ENCODE peak calls at places on chromosomes 16 and 17, in ten cellular contexts. V is hepatocyte, W is PC-9, S is PC-3, U is GM23338, Q is HCT116, N is GM23248, B is Karpas-422, E is OCI-LY7, O is SK-N-SH. J is an unnamed sample.
A peak's percentile ranks its signal among the peaks of the same experiment; 100 is the strongest.

GRCh38 chr16:1776991-1777374 is 4.0 kb upstream of the MRPS34 start:
- DNase-seq in V (no peak), W (no peak), S (no peak), U (no peak), Q (no peak), N (no peak), B (no peak), E (no peak), O (no peak), J (no peak)

GRCh38 chr16:86343111-86343642 is 167.2 kb upstream of the FOXF1 start:
- DNase-seq in V (peak; percentile 82), W (no peak), S (no peak), U (no peak), Q (no peak), N (peak; percentile 85), B (no peak), E (no peak), O (peak; percentile 45), J (no peak)

GRCh38 chr17:40551874-40552768 is 13.2 kb downstream of the CCR7 start:
- DNase-seq in V (no peak), W (no peak), S (peak; percentile 45), U (no peak), Q (no peak), N (peak; percentile 98), B (no peak), E (no peak), O (no peak), J (no peak)

GRCh38 chr16:67184453-67185002 is 765 bp upstream of the MATCAP1 start:
- DNase-seq in V (peak; percentile 73), W (no peak), S (no peak), U (no peak), Q (no peak), N (no peak), B (peak; percentile 68), E (no peak), O (peak; percentile 76), J (peak; percentile 36)

GRCh38 chr16:74759564-74759963 is 15.1 kb downstream of the FA2H start:
- DNase-seq in V (no peak), W (no peak), S (no peak), U (no peak), Q (no peak), N (no peak), B (no peak), E (no peak), O (no peak), J (no peak)

GRCh38 chr16:56389554-56389953 is 35.8 kb downstream of the AMFR start:
- DNase-seq in V (no peak), W (no peak), S (peak; percentile 46), U (no peak), Q (no peak), N (peak; percentile 99), B (no peak), E (no peak), O (no peak), J (no peak)

GRCh38 chr16:81836279-81837054 is 57.4 kb downstream of the PLCG2 start:
- DNase-seq in V (no peak), W (no peak), S (no peak), U (no peak), Q (peak; percentile 59), N (no peak), B (peak; percentile 92), E (peak; percentile 92), O (no peak), J (peak; percentile 51)

GRCh38 chr16:59634951-59635350 is 900.8 kb upstream of the GOT2 start:
- DNase-seq in V (no peak), W (no peak), S (no peak), U (no peak), Q (no peak), N (no peak), B (no peak), E (no peak), O (no peak), J (no peak)

GRCh38 chr17:45228985-45229517 is 7.4 kb downstream of the FMNL1 start:
- DNase-seq in V (peak; percentile 79), W (peak; percentile 68), S (peak; percentile 77), U (peak; percentile 64), Q (no peak), N (peak; percentile 96), B (peak; percentile 58), E (peak; percentile 67), O (no peak), J (peak; percentile 83)

GRCh38 chr17:72555052-72555451 is 434.2 kb downstream of the SOX9 start:
- DNase-seq in V (no peak), W (no peak), S (peak; percentile 40), U (no peak), Q (no peak), N (no peak), B (no peak), E (no peak), O (no peak), J (no peak)

GRCh38 chr17:34706029-34706428 is 126.6 kb downstream of the TMEM132E start:
- DNase-seq in V (peak; percentile 56), W (peak; percentile 13), S (peak; percentile 16), U (peak; percentile 74), Q (no peak), N (peak; percentile 51), B (peak; percentile 75), E (peak; percentile 10), O (no peak), J (peak; percentile 37)

GRCh38 chr17:76529643-76530488 is 7.6 kb downstream of the CYGB start:
- DNase-seq in V (peak; percentile 81), W (peak; percentile 57), S (no peak), U (no peak), Q (no peak), N (peak; percentile 81), B (no peak), E (peak; percentile 39), O (peak; percentile 92), J (no peak)

GRCh38 chr16:27759301-27759871 is 209.4 kb downstream of the KATNIP start:
- DNase-seq in V (no peak), W (no peak), S (peak; percentile 67), U (no peak), Q (no peak), N (peak; percentile 72), B (no peak), E (no peak), O (no peak), J (no peak)

DNA sequence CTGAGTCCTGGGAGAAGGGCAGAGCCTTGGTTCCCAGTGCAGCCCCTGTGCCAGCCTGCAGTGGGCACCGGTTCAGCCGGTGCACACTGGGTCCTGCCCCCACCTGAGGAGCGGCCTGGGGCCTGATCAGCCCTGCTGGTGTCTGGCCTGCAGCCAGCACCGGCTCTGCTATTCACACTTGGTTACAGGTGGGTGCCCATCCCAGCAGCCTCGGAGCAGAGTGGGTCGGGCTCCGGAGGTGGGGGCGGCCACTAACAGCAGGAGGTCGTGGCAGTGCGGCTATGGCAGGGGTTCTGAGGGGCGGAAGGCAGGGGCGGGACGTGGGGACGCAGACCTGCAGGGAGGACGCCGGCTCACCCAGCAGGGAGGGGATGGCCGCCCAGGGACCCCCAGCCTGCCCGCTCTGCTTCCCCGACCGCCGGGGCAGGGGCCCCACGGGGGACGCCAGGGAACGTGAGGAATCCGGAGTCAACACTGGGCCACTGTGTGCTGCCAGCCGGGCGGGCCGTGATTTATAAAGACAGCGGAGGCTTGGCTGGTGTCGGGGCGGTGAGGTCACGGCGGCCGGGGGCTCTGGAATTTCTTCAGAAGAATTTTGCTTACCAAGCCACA is 20.3 kb downstream of the METRNL start:
- DNase-seq in V (peak; percentile 75), W (peak; percentile 62), S (no peak), U (no peak), Q (no peak), N (peak; percentile 80), B (no peak), E (no peak), O (peak; percentile 70), J (no peak)
- H3K9me2 ChIP-seq in V (no peaks in the 10 kb centered on the region), W (no peaks in the 10 kb centered on the region), S (no peaks in the 10 kb centered on the region), U (no peaks in the 10 kb centered on the region), Q (no peaks in the 10 kb centered on the region), N (no peaks in the 10 kb centered on the region), B (no peaks in the 10 kb centered on the region), E (no peaks in the 10 kb centered on the region), O (no peaks in the 10 kb centered on the region), J (no peaks in the 10 kb centered on the region)

GRCh38 chr17:68141050-68141449 is 105.5 kb downstream of the KPNA2 start:
- DNase-seq in V (no peak), W (no peak), S (peak; percentile 59), U (no peak), Q (no peak), N (peak; percentile 46), B (no peak), E (no peak), O (no peak), J (no peak)
- H3K9me2 ChIP-seq in V (no peaks in the 10 kb centered on the region), W (no peaks in the 10 kb centered on the region), S (no peaks in the 10 kb centered on the region), U (no peaks in the 10 kb centered on the region), Q (no peaks in the 10 kb centered on the region), N (no peaks in the 10 kb centered on the region), B (no peaks in the 10 kb centered on the region), E (no peaks in the 10 kb centered on the region), O (no peaks in the 10 kb centered on the region), J (no peaks in the 10 kb centered on the region)

GRCh38 chr16:13426279-13426678 is 493.7 kb upstream of the ERCC4 start:
- DNase-seq in V (no peak), W (no peak), S (no peak), U (peak; percentile 78), Q (no peak), N (no peak), B (peak; percentile 51), E (peak; percentile 19), O (no peak), J (no peak)

GRCh38 chr16:13425840-13426239 is 494.1 kb upstream of the ERCC4 start:
- DNase-seq in V (no peak), W (no peak), S (no peak), U (no peak), Q (no peak), N (no peak), B (no peak), E (peak; percentile 20), O (no peak), J (no peak)

GRCh38 chr16:13427943-13428342 is 492.0 kb upstream of the ERCC4 start:
- DNase-seq in V (no peak), W (no peak), S (no peak), U (no peak), Q (no peak), N (no peak), B (no peak), E (no peak), O (no peak), J (no peak)

GRCh38 chr16:13426736-13427135 is 493.2 kb upstream of the ERCC4 start:
- DNase-seq in V (no peak), W (no peak), S (no peak), U (no peak), Q (no peak), N (no peak), B (no peak), E (no peak), O (no peak), J (no peak)

GRCh38 chr16:13429411-13429810 is 490.5 kb upstream of the ERCC4 start:
- DNase-seq in V (no peak), W (no peak), S (no peak), U (no peak), Q (no peak), N (no peak), B (no peak), E (no peak), O (no peak), J (no peak)
- H3K9me2 ChIP-seq in V (no peaks in the 10 kb centered on the region), W (no peaks in the 10 kb centered on the region), S (no peaks in the 10 kb centered on the region), U (no peaks in the 10 kb centered on the region), Q (no peaks in the 10 kb centered on the region), N (no peaks in the 10 kb centered on the region), B (no peaks in the 10 kb centered on the region), E (no peaks in the 10 kb centered on the region), O (no peaks in the 10 kb centered on the region), J (no peaks in the 10 kb centered on the region)

DNA sequence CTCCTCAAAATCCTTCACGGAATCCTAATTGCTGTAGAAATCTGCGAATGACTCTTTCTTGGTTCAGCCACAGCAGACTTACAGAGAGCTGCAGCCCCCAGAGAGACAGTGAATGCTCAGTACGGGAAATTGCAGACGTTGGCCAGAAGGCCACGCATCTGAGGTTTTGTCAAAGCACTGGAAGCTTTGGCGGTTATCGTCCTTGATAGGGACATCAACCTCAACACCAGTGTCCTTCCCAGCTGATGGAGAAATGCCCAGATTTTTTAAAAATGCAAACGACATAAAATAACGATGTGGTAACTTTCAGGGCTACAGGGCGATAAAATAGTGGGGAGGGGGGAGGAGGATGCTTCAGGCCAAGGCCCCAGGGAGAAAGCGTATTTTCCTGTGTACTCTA is 166.6 kb upstream of the CIBAR2 start:
- DNase-seq in V (no peak), W (no peak), S (no peak), U (no peak), Q (no peak), N (no peak), B (no peak), E (no peak), O (no peak), J (no peak)
- H3K9me2 ChIP-seq in V (no peaks in the 10 kb centered on the region), W (no peaks in the 10 kb centered on the region), S (no peaks in the 10 kb centered on the region), U (no peaks in the 10 kb centered on the region), Q (no peaks in the 10 kb centered on the region), N (no peaks in the 10 kb centered on the region), B (no peaks in the 10 kb centered on the region), E (no peaks in the 10 kb centered on the region), O (no peaks in the 10 kb centered on the region), J (no peaks in the 10 kb centered on the region)